ENCODE peak calls at places on chromosomes 3 and 15, in four cellular contexts. N, Y, D and Q are unnamed samples.

GRCh38 chr3:143875566-143875965 is 27.3 kb upstream of the SLC9A9 start:
- DNase-seq in Y (no peak), D (no peak), N (no peak), Q (no peak)

GRCh38 chr15:27414168-27414870 is 443.3 kb downstream of the GABRG3 start:
- DNase-seq in D (no peak), Y (no peak), N (no peak), Q (no peak)

GRCh38 chr3:195083659-195084058 is 187.3 kb downstream of the XXYLT1 start:
- DNase-seq in N (no peak), D (no peak), Y (no peak), Q (no peak)

GRCh38 chr3:135927170-135927569 is 38.4 kb upstream of the PPP2R3A start:
- DNase-seq in Y (no peak), D (no peak), N (no peak), Q (no peak)

GRCh38 chr15:41828747-41829270 is 917 bp downstream of the JMJD7 start:
- DNase-seq in D (no peak), Y (no peak), N (no peak), Q (no peak)

GRCh38 chr15:31801152-31801551 is 229.2 kb upstream of the CHRNA7 start:
- DNase-seq in D (peak), Y (no peak), N (no peak), Q (peak)

GRCh38 chr15:31465083-31465955 is 138.7 kb downstream of the KLF13 start:
- DNase-seq in N (no peak), Y (no peak), D (peak), Q (no peak)

GRCh38 chr3:194910414-194910979 is 224.8 kb downstream of the FAM43A start:
- DNase-seq in N (no peak), Y (no peak), D (no peak), Q (no peak)

GRCh38 chr3:81545572-81545971 is 215.9 kb downstream of the GBE1 start:
- DNase-seq in D (no peak), N (no peak), Y (no peak), Q (no peak)

GRCh38 chr15:75646944-75647364 is 758 bp upstream of the SNX33 start:
- DNase-seq in Y (no peak), D (no peak), N (peak), Q (no peak)

GRCh38 chr3:155912090-155912489 is 41.6 kb downstream of the GMPS start:
- DNase-seq in D (no peak), Y (no peak), N (no peak), Q (no peak)

GRCh38 chr15:51077565-51078153 is 17.0 kb downstream of the TNFAIP8L3 start:
- DNase-seq in Y (no peak), N (no peak), D (peak), Q (no peak)

GRCh38 chr3:136535906-136536305 is 216.3 kb downstream of the STAG1 start:
- DNase-seq in D (no peak), N (no peak), Y (no peak), Q (no peak)

GRCh38 chr15:74889882-74890768 is at the start of gene MPI:
- DNase-seq in N (peak), D (peak), Y (peak), Q (no peak)

GRCh38 chr3:41630708-41631107 is 331.2 kb downstream of the ULK4 start:
- DNase-seq in D (no peak), N (no peak), Y (no peak), Q (no peak)

GRCh38 chr3:183018416-183019192 is 38.3 kb upstream of the DCUN1D1 start:
- DNase-seq in N (no peak), Y (no peak), D (no peak), Q (no peak)

GRCh38 chr3:100635273-100635701 is 25.9 kb downstream of the ADGRG7 start:
- DNase-seq in N (no peak), D (no peak), Y (no peak), Q (no peak)

GRCh38 chr3:56769125-56769709 is 32.5 kb downstream of the ARHGEF3 start:
- DNase-seq in Y (no peak), N (no peak), D (no peak), Q (no peak)

GRCh38 chr3:150005243-150006102 is 34.8 kb upstream of the PFN2 start:
- DNase-seq in Y (no peak), N (no peak), D (no peak), Q (no peak)

GRCh38 chr3:143294183-143294582 is 174.6 kb downstream of the CHST2 start:
- DNase-seq in N (no peak), Y (no peak), D (no peak), Q (no peak)

GRCh38 chr15:57566840-57567239 is 24.9 kb upstream of the MYZAP start:
- DNase-seq in Y (no peak), N (peak), D (peak), Q (peak)

GRCh38 chr15:60913901-60914300 is 315.2 kb downstream of the RORA start:
- DNase-seq in Y (no peak), N (peak), D (no peak), Q (peak)

GRCh38 chr3:192082733-192083660 is 622.0 kb downstream of the PYDC2 start:
- DNase-seq in N (no peak), Y (no peak), D (no peak), Q (no peak)

GRCh38 chr15:61820951-61821350 is 239.3 kb downstream of the VPS13C start:
- DNase-seq in Y (no peak), N (no peak), D (no peak), Q (no peak)